ENCODE peak calls at places on chromosomes 7 and 10, in eight cellular contexts. T is stimulated activated naive CD8-positive, alpha-beta T cell treated with anti-CD3 and anti-CD28 coated beads, Interleukin-15, Interleukin-2, amounts not matched to agents 100 U/mL and 50 U/mL, for 24 hours; R is NCI-H146; W is foreskin melanocyte; L is NCI-H460; B is MCF 10A; S is activated effector memory CD4-positive, alpha-beta T cell treated with anti-CD3 and anti-CD28 coated beads, Interleukin-2, amount 50 U/mL, for 16 hours; N is sciatic nerve. Z is an unnamed sample.

GRCh38 chr10:24132741-24133140 is 76.2 kb upstream of the KIAA1217 start:
- DNase-seq in S (no peak), R (no peak), N (no peak), B (peak; percentile 1), T (no peak), L (no peak), W (no peak), Z (no peak)

GRCh38 chr10:132236881-132237280 is 50.1 kb downstream of the DPYSL4 start:
- DNase-seq in W (no peak), T (no peak), R (no peak), N (no peak), S (no peak), B (no peak), L (no peak), Z (no peak)

GRCh38 chr7:24788075-24788474 is 30.8 kb upstream of the GSDME start:
- DNase-seq in B (no peak), W (no peak), T (no peak), R (no peak), L (no peak), N (no peak), S (no peak), Z (no peak)

GRCh38 chr7:103075337-103075918 is 488 bp downstream of the ARMC10 start:
- DNase-seq in N (peak; percentile 74), S (peak; percentile 91), R (peak; percentile 80), B (peak; percentile 48), T (peak; percentile 85), W (peak; percentile 19), L (no peak), Z (peak; percentile 86)

GRCh38 chr7:14048889-14049288 is 59.4 kb upstream of the ETV1 start:
- DNase-seq in R (no peak), B (peak; percentile 17), L (no peak), N (no peak), W (no peak), S (no peak), T (no peak), Z (no peak)

GRCh38 chr7:44884553-44885393 is 557 bp downstream of the PURB start:
- DNase-seq in B (peak; percentile 33), S (peak; percentile 84), R (peak; percentile 66), W (no peak), N (peak; percentile 72), L (peak; percentile 15), T (peak; percentile 62), Z (peak; percentile 91)

GRCh38 chr7:130272456-130273080 is 5.9 kb downstream of the CPA2 start:
- DNase-seq in B (peak; percentile 54), R (peak; percentile 93), L (no peak), T (no peak), S (no peak), N (no peak), W (no peak), Z (no peak)

GRCh38 chr10:121195524-121195910 is 344.4 kb downstream of the WDR11 start:
- DNase-seq in B (no peak), W (no peak), R (no peak), N (no peak), L (no peak), S (no peak), T (no peak), Z (no peak)

GRCh38 chr10:72087392-72087968 is 871 bp downstream of the SPOCK2 start:
- DNase-seq in T (peak; percentile 57), S (peak; percentile 84), L (no peak), W (no peak), B (no peak), R (peak; percentile 12), N (no peak), Z (no peak)

GRCh38 chr7:116097365-116098009 is 66.9 kb upstream of the TFEC start:
- DNase-seq in T (no peak), S (no peak), B (peak; percentile 9), L (peak; percentile 31), W (no peak), N (no peak), R (no peak), Z (no peak)

GRCh38 chr7:132817844-132818427 is 241.7 kb upstream of the PLXNA4 start:
- DNase-seq in W (no peak), S (no peak), N (no peak), B (no peak), L (no peak), T (no peak), R (no peak), Z (no peak)

GRCh38 chr10:110919971-110920881 is 822 bp downstream of the SHOC2 start:
- DNase-seq in R (peak; percentile 49), W (peak; percentile 28), T (peak; percentile 37), L (peak; percentile 34), S (peak; percentile 68), N (peak; percentile 69), B (peak; percentile 58), Z (peak; percentile 85)

GRCh38 chr7:100044719-100045118 is 4.9 kb upstream of the ZSCAN21 start:
- DNase-seq in S (no peak), T (no peak), N (no peak), W (no peak), R (no peak), L (peak; percentile 24), B (peak; percentile 54), Z (no peak)

GRCh38 chr10:114816308-114816707 is 5.3 kb upstream of the FHIP2A start:
- DNase-seq in N (no peak), L (no peak), W (no peak), R (no peak), T (no peak), B (no peak), S (no peak), Z (no peak)

GRCh38 chr10:29277296-29277695 is 11.6 kb upstream of the LYZL1 start:
- DNase-seq in S (no peak), W (no peak), B (no peak), R (no peak), L (no peak), T (no peak), N (no peak), Z (no peak)

GRCh38 chr7:15685358-15686181 is 913 bp downstream of the MEOX2 start:
- DNase-seq in B (no peak), W (no peak), L (no peak), R (no peak), S (no peak), N (peak; percentile 69), T (no peak), Z (peak; percentile 90)

GRCh38 chr7:139561-140243 is 52.7 kb upstream of the FAM20C start:
- DNase-seq in T (no peak), R (no peak), S (peak; percentile 60), B (no peak), W (no peak), L (no peak), N (no peak), Z (peak; percentile 69)

GRCh38 chr7:32427769-32428291 is 62.4 kb downstream of the LSM5 start:
- DNase-seq in T (peak; percentile 77), W (peak; percentile 54), R (no peak), S (peak; percentile 79), L (peak; percentile 84), B (peak; percentile 26), N (peak; percentile 80), Z (peak; percentile 94)

GRCh38 chr7:112459645-112460044 is 9.4 kb downstream of the IFRD1 start:
- DNase-seq in T (no peak), S (no peak), N (no peak), L (no peak), R (no peak), W (no peak), B (no peak), Z (no peak)

Z was measured in posterior vena cava.